ENCODE peak calls at places on chromosomes 16 and 17, in seven cellular contexts. W is Caco-2, K is heart right ventricle, P is astrocyte of the spinal cord, I is tibial nerve, N is right lobe of liver, G is brain microvascular endothelial cell. L is an unnamed sample.

GRCh38 chr16:27805828-27806351 is 255.9 kb downstream of the KATNIP start:
- DNase-seq in P (no peak), K (no peak), N (no peak), I (no peak), G (no peak), W (no peak), L (no peak)

GRCh38 chr17:11797803-11798202 is 199.5 kb downstream of the ZNF18 start:
- DNase-seq in W (no peak), I (no peak), K (no peak), N (no peak), G (no peak), P (no peak), L (no peak)

GRCh38 chr17:11332706-11333105 is 91.7 kb downstream of the SHISA6 start:
- DNase-seq in W (no peak), K (no peak), I (no peak), N (no peak), P (no peak), G (no peak), L (no peak)

GRCh38 chr16:21283521-21284289 is 5.6 kb upstream of the CRYM start:
- DNase-seq in N (peak), G (peak), W (peak), P (peak), K (peak), I (no peak), L (peak)

GRCh38 chr17:80846932-80847331 is 144.7 kb upstream of the CHMP6 start:
- DNase-seq in P (no peak), I (no peak), G (no peak), N (no peak), K (no peak), W (no peak), L (no peak)

GRCh38 chr16:721765-722481 is 977 bp downstream of the ANTKMT start:
- DNase-seq in K (no peak), N (no peak), W (no peak), I (no peak), G (no peak), P (no peak), L (no peak)

GRCh38 chr17:75571197-75571884 is 16.3 kb upstream of the MYO15B start:
- DNase-seq in G (peak), P (no peak), K (peak), I (peak), W (no peak), N (peak), L (peak)

GRCh38 chr17:34757611-34758010 is 178.2 kb downstream of the TMEM132E start:
- DNase-seq in G (no peak), I (no peak), N (no peak), P (no peak), W (no peak), K (no peak), L (no peak)

GRCh38 chr16:79656537-79657115 is 56.1 kb upstream of the MAF start:
- DNase-seq in G (no peak), P (no peak), I (no peak), N (no peak), W (no peak), K (no peak), L (no peak)

GRCh38 chr16:73033271-73033998 is 14.5 kb downstream of the ZFHX3 start:
- DNase-seq in W (no peak), I (no peak), P (no peak), K (no peak), N (no peak), G (no peak), L (no peak)

GRCh38 chr17:48612854-48613691 is 2.0 kb downstream of the HOXB8 start:
- DNase-seq in G (no peak), K (no peak), N (peak), P (peak), W (peak), I (no peak), L (peak)

GRCh38 chr16:75420987-75421819 is 12.1 kb downstream of the CFDP1 start:
- DNase-seq in G (peak), W (no peak), P (peak), K (peak), I (peak), N (peak), L (peak)

GRCh38 chr17:43334744-43335400 is 63.9 kb upstream of the ARL4D start:
- DNase-seq in I (no peak), P (no peak), K (no peak), N (no peak), W (no peak), G (no peak), L (no peak)

GRCh38 chr17:36072431-36073121 is 8.5 kb downstream of the CCL18 start:
- DNase-seq in I (peak), G (peak), N (peak), W (peak), K (peak), P (no peak), L (peak)

GRCh38 chr17:43952351-43952723 is 1.4 kb downstream of the PYY start:
- DNase-seq in K (no peak), W (no peak), P (no peak), G (no peak), N (no peak), I (no peak), L (no peak)

GRCh38 chr16:56349086-56349415 is 76.3 kb downstream of the AMFR start:
- DNase-seq in N (no peak), G (no peak), P (no peak), I (no peak), W (no peak), K (no peak), L (no peak)

GRCh38 chr16:1345087-1345486 is 6.6 kb downstream of the TSR3 start:
- DNase-seq in W (no peak), K (no peak), P (no peak), G (no peak), I (no peak), N (no peak), L (no peak)

GRCh38 chr16:15843635-15844279 is 13.1 kb downstream of the MYH11 start:
- DNase-seq in W (no peak), P (no peak), N (no peak), I (no peak), K (no peak), G (no peak), L (no peak)
- H3K4me3 ChIP-seq in W (no peak), P (no peak), N (no peak), I (no peak), K (no peak), G (no peak), L (no peak)

GRCh38 chr16:3000540-3000939 is 12.2 kb upstream of the CLDN9 start:
- DNase-seq in I (no peak), G (no peak), N (no peak), K (no peak), P (no peak), W (no peak), L (no peak)

GRCh38 chr16:3004319-3004718 is 8.4 kb upstream of the CLDN9 start:
- DNase-seq in W (peak), I (no peak), G (no peak), N (no peak), K (no peak), P (no peak), L (no peak)

GRCh38 chr16:2999929-3000328 is 12.8 kb upstream of the CLDN9 start:
- DNase-seq in I (no peak), K (no peak), W (no peak), N (no peak), P (no peak), G (no peak), L (no peak)

GRCh38 chr16:3003582-3004270 is 9.0 kb upstream of the CLDN9 start:
- DNase-seq in P (peak), K (peak), I (peak), N (peak), W (peak), G (peak), L (peak)

DNA sequence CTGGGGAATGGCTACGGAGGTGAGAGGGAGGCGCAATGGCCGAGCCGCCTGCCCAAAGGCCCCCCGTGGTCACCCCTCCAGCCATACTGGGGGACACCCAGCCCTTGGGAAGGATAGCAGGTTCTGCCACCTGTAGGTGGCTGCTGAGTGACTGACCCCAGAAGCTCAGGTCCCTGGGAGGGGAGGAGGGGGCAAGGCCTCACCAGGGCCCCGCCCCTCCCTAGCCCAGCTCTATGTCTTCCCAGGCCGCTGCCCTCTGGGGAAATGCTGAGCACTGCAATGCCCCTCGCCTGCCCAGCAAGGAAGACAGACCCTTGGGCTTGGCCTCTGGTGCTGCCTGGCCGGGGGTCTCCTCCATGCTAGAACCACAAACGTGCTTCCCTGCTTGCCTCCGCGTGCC is 11.4 kb upstream of the CLDN9 start:
- DNase-seq in W (no peak), G (no peak), K (no peak), I (no peak), N (no peak), P (no peak), L (no peak)
- TF ChIP-seq CTCF in W (no peak), G (no peak), K (no peak), I (no peak), N (no peak), P (no peak), L (no peak)

DNA sequence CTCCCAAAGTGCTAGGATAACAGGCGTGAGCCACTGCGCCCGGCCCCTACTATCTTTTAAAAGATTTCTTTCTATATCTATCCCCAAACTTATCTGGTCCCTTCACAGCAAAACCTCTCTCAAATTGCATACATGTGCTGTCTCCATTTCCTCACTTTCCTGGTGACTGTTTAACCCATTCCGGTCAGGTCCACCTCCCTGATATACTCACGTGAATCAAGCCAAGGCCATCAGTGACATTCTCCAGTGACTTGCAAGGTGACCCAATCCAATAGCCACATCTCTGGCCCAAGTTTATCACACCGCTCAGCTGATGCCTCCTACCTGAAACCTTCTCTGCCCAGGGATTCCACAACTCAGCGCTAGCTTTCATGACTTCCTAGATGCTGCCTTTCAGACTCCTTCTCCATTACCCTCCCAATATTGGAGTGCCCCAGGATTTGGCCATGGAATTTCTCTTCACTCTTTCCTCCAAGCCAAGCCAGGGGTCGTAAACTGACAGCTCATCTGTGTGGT is 1.4 kb upstream of the CTCF start:
- DNase-seq in G (no peak), N (no peak), W (no peak), P (no peak), K (no peak), I (no peak), L (no peak)
- H3K4me3 ChIP-seq in G (no peak), N (no peak), W (peak), P (no peak), K (no peak), I (no peak), L (no peak)

DNA sequence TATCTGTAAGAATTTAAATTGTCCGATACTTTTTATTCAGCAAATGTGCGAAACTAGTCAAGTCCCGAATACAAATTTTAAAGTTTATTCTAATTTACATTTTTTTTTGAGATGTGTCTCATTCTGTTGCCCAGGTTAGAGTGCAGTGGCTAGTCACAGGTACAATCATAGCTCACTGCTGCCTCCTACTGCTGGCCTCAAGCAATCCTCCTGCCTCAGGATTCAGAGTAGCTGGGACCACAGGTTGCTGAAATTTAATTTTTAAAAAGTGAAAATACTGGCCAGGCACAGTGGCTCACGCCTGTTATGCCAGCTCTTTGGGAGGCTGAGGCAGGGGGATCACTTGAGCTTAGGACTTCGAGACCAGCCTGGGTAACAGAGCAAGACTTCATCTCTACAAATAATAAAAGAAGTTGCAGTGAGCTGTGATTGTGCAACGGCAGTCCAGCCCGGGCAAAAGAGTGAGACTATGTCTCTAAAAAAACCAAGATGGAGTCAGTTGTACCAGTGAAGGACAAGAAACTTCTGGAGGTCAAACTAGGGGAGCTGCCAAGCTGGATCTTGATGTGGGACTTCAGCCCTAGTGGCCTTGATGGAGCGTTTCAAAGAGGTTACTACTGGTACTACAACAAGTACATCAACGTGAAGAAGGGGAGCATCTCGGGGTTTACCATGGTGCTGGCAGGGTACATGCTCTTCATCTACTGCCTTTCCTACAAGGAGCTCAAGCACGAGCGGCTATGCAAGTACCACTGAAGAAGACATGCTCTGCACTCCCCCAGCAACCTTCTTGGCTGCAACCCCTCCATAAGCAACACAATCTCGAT is 5.6 kb downstream of the POLG2 start:
- DNase-seq in G (peak), K (peak), N (no peak), W (peak), I (no peak), P (peak), L (peak)
- TF ChIP-seq CTCF in G (peak), K (peak), N (peak), W (peak), I (peak), P (peak), L (peak)

GRCh38 chr17:59829217-59830006 is 63.3 kb downstream of the TUBD1 start:
- DNase-seq in N (no peak), W (peak), G (peak), K (peak), I (no peak), P (peak), L (peak)

GRCh38 chr17:59828478-59828760 is 64.3 kb downstream of the TUBD1 start:
- DNase-seq in P (no peak), W (no peak), I (no peak), N (no peak), G (no peak), K (no peak), L (no peak)

GRCh38 chr17:59827721-59828477 is 64.8 kb downstream of the TUBD1 start:
- DNase-seq in N (no peak), W (no peak), I (no peak), G (no peak), P (peak), K (no peak), L (no peak)

GRCh38 chr17:59825533-59826316 is 67.0 kb downstream of the TUBD1 start:
- DNase-seq in P (peak), K (no peak), I (peak), N (no peak), W (no peak), G (peak), L (peak)

GRCh38 chr17:59826741-59827453 is 65.8 kb downstream of the TUBD1 start:
- DNase-seq in W (no peak), I (no peak), K (no peak), P (peak), N (no peak), G (no peak), L (no peak)
- H3K4me3 ChIP-seq in W (no peak), I (no peak), K (no peak), P (no peak), N (no peak), G (no peak), L (no peak)

GRCh38 chr16:69494993-69495392 is 70.6 kb downstream of the CYB5B start:
- DNase-seq in N (no peak), W (peak), G (no peak), P (no peak), K (no peak), I (no peak), L (peak)
- TF ChIP-seq CTCF in N (no peak), W (peak), G (peak), P (peak), K (no peak), I (no peak), L (peak)